ENCODE peak calls at places on chromosomes 4 and X, in six cellular contexts. W is tibial artery, K is kidney, C is spleen, E is PC-3, N is stomach. A is an unnamed sample.
A peak's percentile ranks its signal among the peaks of the same experiment; 100 is the strongest.

GRCh38 chr4:119300072-119300387 is 21.9 kb downstream of the FABP2 start:
- DNase-seq in W (peak; percentile 78), K (peak; percentile 72), C (peak; percentile 85), E (peak; percentile 25), N (peak; percentile 33), A (peak; percentile 44)

GRCh38 chrX:41336447-41336846 is 2.5 kb downstream of the DDX3X start:
- DNase-seq in W (no peak), K (no peak), C (no peak), E (no peak), N (no peak), A (no peak)

GRCh38 chr4:109207060-109207459 is 95.4 kb downstream of the COL25A1 start:
- DNase-seq in W (no peak), K (no peak), C (no peak), E (peak; percentile 4), N (no peak), A (peak; percentile 91)

GRCh38 chr4:39706829-39707511 is 9.0 kb downstream of the UBE2K start:
- DNase-seq in W (peak; percentile 58), K (no peak), C (no peak), E (no peak), N (no peak), A (no peak)

GRCh38 chrX:45070116-45071007 is 130.3 kb downstream of the DIPK2B start:
- DNase-seq in W (no peak), K (no peak), C (no peak), E (peak; percentile 68), N (no peak), A (no peak)

GRCh38 chrX:18617351-18617750 is 54.6 kb downstream of the RS1 start:
- DNase-seq in W (no peak), K (no peak), C (no peak), E (peak; percentile 89), N (no peak), A (peak; percentile 29)

GRCh38 chrX:11540532-11541377 is 125.0 kb downstream of the ARHGAP6 start:
- DNase-seq in W (no peak), K (peak; percentile 45), C (no peak), E (no peak), N (no peak), A (peak; percentile 84)

GRCh38 chr4:165425629-165426028 is 46.8 kb downstream of the CPE start:
- DNase-seq in W (no peak), K (no peak), C (no peak), E (no peak), N (no peak), A (no peak)

GRCh38 chrX:83906921-83907320 is 46.0 kb downstream of the CYLC1 start:
- DNase-seq in W (no peak), K (no peak), C (no peak), E (peak; percentile 35), N (no peak), A (no peak)

GRCh38 chr4:23969635-23970034 is 79.8 kb upstream of the PPARGC1A start:
- DNase-seq in W (no peak), K (no peak), C (no peak), E (no peak), N (no peak), A (no peak)

GRCh38 chr4:189221691-189222090 is 719.0 kb upstream of the FRG1 start:
- DNase-seq in W (no peak), K (no peak), C (no peak), E (no peak), N (no peak), A (no peak)

GRCh38 chr4:121736735-121737351 is 28.1 kb downstream of the SMIM43 start:
- DNase-seq in W (no peak), K (no peak), C (no peak), E (peak; percentile 79), N (no peak), A (peak; percentile 64)

GRCh38 chr4:968221-968620 is 5.1 kb downstream of the DGKQ start:
- DNase-seq in W (no peak), K (peak; percentile 75), C (peak; percentile 76), E (no peak), N (no peak), A (no peak)

GRCh38 chr4:16692021-16692420 is 206.4 kb downstream of the LDB2 start:
- DNase-seq in W (no peak), K (no peak), C (no peak), E (peak; percentile 60), N (no peak), A (no peak)

GRCh38 chr4:155889036-155889793 is 14.3 kb upstream of the TDO2 start:
- DNase-seq in W (no peak), K (no peak), C (no peak), E (peak; percentile 22), N (no peak), A (no peak)

GRCh38 chrX:94401426-94401825 is 727.4 kb downstream of the FAM133A start:
- DNase-seq in W (no peak), K (no peak), C (no peak), E (no peak), N (peak; percentile 31), A (no peak)

GRCh38 chr4:176270669-176271068 is 1.6 kb upstream of the ASB5 start:
- DNase-seq in W (no peak), K (no peak), C (no peak), E (peak; percentile 94), N (no peak), A (peak; percentile 78)

GRCh38 chr4:177441061-177441802 is 1.0 kb downstream of the AGA start:
- DNase-seq in W (no peak), K (no peak), C (no peak), E (no peak), N (no peak), A (no peak)

GRCh38 chr4:3638080-3638715 is 106.0 kb upstream of the LRPAP1 start:
- DNase-seq in W (no peak), K (peak; percentile 35), C (peak; percentile 15), E (no peak), N (no peak), A (no peak)

GRCh38 chrX:87621697-87622096 is 104.1 kb downstream of the KLHL4 start:
- DNase-seq in W (no peak), K (no peak), C (no peak), E (peak; percentile 7), N (no peak), A (peak; percentile 65)

GRCh38 chr4:100113732-100114131 is 76.5 kb downstream of the DDIT4L start:
- DNase-seq in W (no peak), K (no peak), C (no peak), E (no peak), N (no peak), A (no peak)

GRCh38 chr4:139666735-139667266 is 1.2 kb downstream of the MGST2 start:
- DNase-seq in W (no peak), K (no peak), C (no peak), E (peak; percentile 73), N (peak; percentile 74), A (peak; percentile 75)

GRCh38 chr4:2368779-2369437 is 49.5 kb downstream of the ZFYVE28 start:
- DNase-seq in W (no peak), K (peak; percentile 45), C (peak; percentile 44), E (no peak), N (no peak), A (no peak)

GRCh38 chr4:2372488-2373030 is 45.9 kb downstream of the ZFYVE28 start:
- DNase-seq in W (no peak), K (peak; percentile 53), C (no peak), E (no peak), N (no peak), A (no peak)

GRCh38 chr4:2373532-2373931 is 44.9 kb downstream of the ZFYVE28 start:
- DNase-seq in W (no peak), K (no peak), C (no peak), E (no peak), N (no peak), A (no peak)

GRCh38 chr4:2371765-2372487 is 46.5 kb downstream of the ZFYVE28 start:
- DNase-seq in W (no peak), K (peak; percentile 52), C (peak; percentile 64), E (no peak), N (no peak), A (no peak)

DNA sequence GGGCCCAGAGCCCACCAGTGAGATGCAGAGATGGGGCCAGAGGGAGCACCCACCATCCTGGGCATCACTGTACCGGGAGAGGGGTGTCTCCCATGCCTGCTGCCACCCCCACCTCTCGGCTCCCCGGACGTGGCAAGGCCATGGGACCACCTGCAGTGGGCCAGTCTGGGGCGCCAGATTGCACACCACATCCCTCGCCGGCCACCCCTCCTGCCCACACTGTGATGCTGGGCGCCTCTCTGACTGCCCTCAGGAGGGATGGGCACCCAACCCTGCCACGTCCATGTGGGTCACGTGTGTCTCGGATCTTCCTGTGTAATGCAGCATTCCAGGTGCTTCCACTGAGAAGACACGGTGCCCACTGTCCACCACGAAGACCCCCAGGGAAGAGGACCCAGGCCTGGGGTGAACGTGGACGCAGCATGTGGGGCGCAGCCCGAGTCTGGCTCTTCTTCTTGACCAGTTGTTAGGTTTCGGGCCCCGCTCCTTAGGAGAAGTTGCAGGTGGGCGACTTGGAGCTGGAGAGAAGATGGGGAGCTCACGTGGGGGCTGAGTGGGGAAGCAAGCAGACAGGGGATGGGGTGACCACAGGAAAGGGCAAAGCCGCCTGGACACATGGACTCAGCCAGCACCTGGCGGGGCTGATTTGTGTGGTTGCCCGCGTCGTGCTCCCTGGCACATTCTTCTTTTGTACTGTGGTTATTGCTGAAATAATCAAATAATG is 47.7 kb downstream of the ZFYVE28 start:
- DNase-seq in W (no peak), K (peak; percentile 62), C (peak; percentile 43), E (no peak), N (no peak), A (no peak)
- H3K9me3 ChIP-seq in W (no peaks in the 10 kb centered on the region), K (no peaks in the 10 kb centered on the region), C (peaks cover 9% of the 10 kb centered on the region), E (no peaks in the 10 kb centered on the region), N (no peaks in the 10 kb centered on the region), A (no peaks in the 10 kb centered on the region)

GRCh38 chrX:1226249-1226648 is 13.8 kb upstream of the CRLF2 start:
- DNase-seq in W (no peak), K (no peak), C (no peak), E (no peak), N (no peak), A (no peak)

DNA sequence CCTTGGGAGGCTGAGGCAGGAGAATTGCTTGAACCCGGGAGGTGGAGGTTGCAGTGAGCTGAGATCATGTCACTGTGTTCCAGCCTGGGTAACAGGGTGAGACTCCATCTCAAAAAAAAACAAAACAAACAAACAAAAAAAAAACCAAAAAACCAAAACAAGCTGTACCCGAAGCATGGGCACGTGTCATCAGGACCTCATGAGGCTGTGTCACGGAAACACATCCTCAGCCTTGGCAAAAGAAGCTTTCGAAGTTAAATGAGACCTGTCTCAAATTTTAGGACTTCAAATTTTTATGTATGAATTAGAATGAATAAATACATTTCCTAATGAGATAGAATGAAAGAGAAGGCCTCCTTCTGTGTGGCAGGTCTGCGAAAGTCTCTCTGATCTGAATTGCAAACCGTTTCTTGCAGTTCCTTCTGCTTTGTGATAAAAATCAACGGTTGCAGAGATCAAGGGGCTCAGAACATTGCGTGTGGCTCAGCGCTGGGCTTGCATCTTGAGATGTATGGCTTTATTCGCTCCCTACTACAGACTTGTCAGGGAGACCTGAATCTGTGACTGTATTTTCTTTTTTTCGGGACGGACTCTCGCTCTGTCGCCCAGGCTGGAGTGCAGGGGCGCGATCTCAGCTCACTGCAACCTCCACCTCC is 19.5 kb upstream of the CRLF2 start:
- DNase-seq in W (peak; percentile 19), K (no peak), C (no peak), E (no peak), N (no peak), A (no peak)
- H3K9me3 ChIP-seq in W (no peaks in the 10 kb centered on the region), K (no peaks in the 10 kb centered on the region), C (peaks cover 5% of the 10 kb centered on the region), E (no peaks in the 10 kb centered on the region), N (no peaks in the 10 kb centered on the region), A (no peaks in the 10 kb centered on the region)

GRCh38 chr4:24970191-24970590 is 57.3 kb upstream of the CCDC149 start:
- DNase-seq in W (no peak), K (no peak), C (no peak), E (no peak), N (no peak), A (no peak)
- H3K9me3 ChIP-seq in W (no peaks in the 10 kb centered on the region), K (no peaks in the 10 kb centered on the region), C (peaks cover 15% of the 10 kb centered on the region), E (no peaks in the 10 kb centered on the region), N (no peaks in the 10 kb centered on the region), A (no peaks in the 10 kb centered on the region)

GRCh38 chrX:67892391-67892790 is 348.6 kb downstream of the AR start:
- DNase-seq in W (no peak), K (no peak), C (no peak), E (no peak), N (no peak), A (no peak)

GRCh38 chrX:67893931-67894330 is 350.1 kb downstream of the AR start:
- DNase-seq in W (no peak), K (no peak), C (no peak), E (peak; percentile 10), N (no peak), A (peak; percentile 6)
- H3K9me3 ChIP-seq in W (peaks cover 19% of the 10 kb centered on the region), K (no peaks in the 10 kb centered on the region), C (peaks cover 52% of the 10 kb centered on the region), E (peaks cover 3% of the 10 kb centered on the region), N (peaks cover 47% of the 10 kb centered on the region), A (no peaks in the 10 kb centered on the region)

A was measured in SJCRH30.